ENCODE peak calls at places on chromosomes 16 and 17, in ten cellular contexts. G is esophagus squamous epithelium, H is upper lobe of left lung, Z is NB4, X is adrenal gland, D is GM12878, L is lower leg skin, W is Peyer's patch, K is gastrocnemius medialis, B is H1. T is an unnamed sample.
A peak's percentile ranks its signal among the peaks of the same experiment; 100 is the strongest.

GRCh38 chr17:45824475-45824874 is 20.2 kb upstream of the SPPL2C start:
- DNase-seq in G (no peak), H (no peak), Z (no peak), X (no peak), D (no peak), L (no peak), W (no peak), K (no peak), B (no peak), T (no peak)

GRCh38 chr17:77753691-77754265 is 204.7 kb upstream of the TNRC6C start:
- DNase-seq in G (no peak), H (no peak), Z (no peak), X (no peak), D (no peak), L (no peak), W (no peak), K (no peak), B (no peak), T (no peak)

GRCh38 chr16:8655184-8655717 is 19.2 kb upstream of the ABAT start:
- DNase-seq in G (no peak), H (peak; percentile 53), Z (peak; percentile 83), X (no peak), D (peak; percentile 31), L (no peak), W (no peak), K (no peak), B (no peak), T (peak; percentile 37)

GRCh38 chr17:72558971-72559476 is 438.2 kb downstream of the SOX9 start:
- DNase-seq in G (no peak), H (no peak), Z (no peak), X (no peak), D (no peak), L (no peak), W (no peak), K (no peak), B (no peak), T (no peak)

GRCh38 chr17:1040216-1040600 is 43.3 kb downstream of the TIMM22 start:
- DNase-seq in G (no peak), H (no peak), Z (no peak), X (no peak), D (no peak), L (no peak), W (no peak), K (no peak), B (no peak), T (no peak)

GRCh38 chr17:7903154-7904103 is 12.7 kb downstream of the RNF227 start:
- DNase-seq in G (no peak), H (no peak), Z (no peak), X (no peak), D (no peak), L (no peak), W (no peak), K (no peak), B (no peak), T (no peak)

GRCh38 chr16:12228607-12229499 is 252.3 kb downstream of the SNX29 start:
- DNase-seq in G (no peak), H (no peak), Z (peak; percentile 44), X (no peak), D (no peak), L (peak; percentile 21), W (no peak), K (no peak), B (peak; percentile 53), T (peak; percentile 16)

GRCh38 chr16:642189-643049 is 791 bp downstream of the MCRIP2 start:
- DNase-seq in G (no peak), H (peak; percentile 79), Z (peak; percentile 82), X (peak; percentile 79), D (no peak), L (no peak), W (peak; percentile 68), K (peak; percentile 76), B (no peak), T (peak; percentile 73)

DNA sequence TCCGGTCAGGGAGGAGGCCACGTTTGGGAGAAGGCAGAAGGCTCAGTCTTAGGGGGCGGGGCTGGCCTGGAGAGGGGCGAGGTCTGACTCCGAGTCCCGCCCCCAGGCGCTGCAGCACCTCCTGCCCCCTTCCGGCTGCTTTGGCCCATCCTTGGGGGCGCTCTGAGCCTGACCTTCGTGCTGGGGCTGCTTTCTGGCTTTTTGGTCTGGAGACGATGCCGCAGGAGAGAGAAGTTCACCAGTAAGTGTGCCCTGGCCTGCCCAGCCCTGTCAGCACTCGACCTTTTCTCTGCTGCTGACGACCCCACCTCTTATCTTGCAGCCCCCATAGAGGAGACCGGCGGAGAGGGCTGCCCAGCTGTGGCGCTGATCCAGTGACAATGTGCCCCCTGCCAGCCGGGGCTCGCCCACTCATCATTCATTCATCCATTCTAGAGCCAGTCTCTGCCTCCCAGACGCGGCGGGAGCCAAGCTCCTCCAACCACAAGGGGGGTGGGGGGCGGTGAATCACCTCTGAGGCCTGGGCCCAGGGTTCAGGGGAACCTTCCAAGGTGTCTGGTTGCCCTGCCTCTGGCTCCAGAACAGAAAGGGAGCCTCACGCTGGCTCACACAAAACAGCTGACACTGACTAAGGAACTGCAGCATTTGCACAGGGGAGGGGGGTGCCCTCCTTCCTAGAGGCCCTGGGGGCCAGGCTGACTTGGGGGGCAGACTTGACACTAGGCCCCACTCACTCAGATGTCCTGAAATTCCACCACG is 1.5 kb downstream of the TNFRSF12A start:
- DNase-seq in G (no peak), H (peak; percentile 93), Z (peak; percentile 86), X (peak; percentile 94), D (no peak), L (peak; percentile 68), W (peak; percentile 86), K (peak; percentile 95), B (peak; percentile 81), T (no peak)
- TF ChIP-seq POLR2A in G (no peak), H (no peak), Z (no peak), X (no peak), D (no peak), L (no peak), W (no peak), K (peak; percentile 48), B (no peak), T (no peak)

GRCh38 chr17:5531019-5531418 is 44.7 kb downstream of the MIS12 start:
- DNase-seq in G (no peak), H (no peak), Z (no peak), X (no peak), D (no peak), L (no peak), W (no peak), K (no peak), B (no peak), T (no peak)

GRCh38 chr17:5536831-5537230 is 47.5 kb downstream of the NLRP1 start:
- DNase-seq in G (no peak), H (no peak), Z (no peak), X (no peak), D (no peak), L (no peak), W (no peak), K (no peak), B (no peak), T (no peak)

GRCh38 chr17:5532581-5532980 is 46.2 kb downstream of the MIS12 start:
- DNase-seq in G (no peak), H (no peak), Z (no peak), X (no peak), D (no peak), L (no peak), W (no peak), K (no peak), B (no peak), T (no peak)

GRCh38 chr17:5535436-5535835 is 48.9 kb downstream of the NLRP1 start:
- DNase-seq in G (no peak), H (no peak), Z (no peak), X (no peak), D (no peak), L (no peak), W (no peak), K (no peak), B (no peak), T (no peak)

DNA sequence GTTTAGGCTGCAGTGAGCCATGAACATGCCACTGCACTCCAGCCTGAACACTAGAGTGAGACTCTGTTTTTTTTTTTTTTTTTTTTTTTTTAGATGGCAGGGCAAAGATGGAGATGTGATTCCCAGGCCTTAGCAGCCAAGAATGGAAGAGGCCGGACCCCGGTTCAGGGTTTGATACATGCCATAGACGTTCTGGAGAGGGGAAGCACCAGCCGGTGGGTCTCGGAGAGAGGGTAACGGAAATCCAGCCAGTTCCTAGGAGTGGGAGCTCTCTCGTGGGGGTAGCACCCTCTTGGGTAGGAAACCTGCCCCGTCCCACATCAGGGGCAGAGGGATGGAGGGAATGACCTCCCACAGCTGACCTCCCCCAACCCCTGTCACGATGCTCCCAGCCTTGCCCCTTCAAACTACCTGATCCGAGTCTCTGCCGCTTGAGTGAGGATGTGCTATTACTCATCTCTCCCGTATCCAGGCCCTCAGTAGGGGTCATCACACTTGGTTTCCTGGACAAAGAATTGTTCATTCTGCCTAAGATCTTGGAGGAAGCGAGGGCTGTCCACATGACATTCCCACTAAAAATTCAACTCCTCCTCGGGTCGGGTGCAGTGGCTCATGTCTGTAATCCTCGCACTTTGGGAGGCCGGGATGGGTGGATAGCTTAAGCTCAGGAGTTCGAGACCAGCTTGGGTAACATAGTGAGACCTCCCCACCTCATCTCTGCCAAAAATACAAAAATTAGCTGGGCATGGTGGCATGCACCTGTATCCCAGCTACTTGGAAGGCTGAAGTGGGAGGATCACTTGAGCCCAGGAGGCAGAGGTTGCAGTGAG is 47.3 kb downstream of the MIS12 start:
- DNase-seq in G (no peak), H (no peak), Z (no peak), X (no peak), D (no peak), L (no peak), W (no peak), K (no peak), B (no peak), T (no peak)
- TF ChIP-seq POLR2A in G (no peak), H (no peak), Z (no peak), X (no peak), D (no peak), L (no peak), W (no peak), K (no peak), B (no peak), T (no peak)

GRCh38 chr16:3025032-3026002 is 1.5 kb downstream of the THOC6 start:
- DNase-seq in G (no peak), H (no peak), Z (no peak), X (no peak), D (no peak), L (no peak), W (no peak), K (no peak), B (no peak), T (no peak)

GRCh38 chr16:3022208-3022696 is 1.5 kb downstream of the HCFC1R1 start:
- DNase-seq in G (no peak), H (peak; percentile 95), Z (peak; percentile 86), X (peak; percentile 95), D (no peak), L (peak; percentile 90), W (peak; percentile 58), K (peak; percentile 93), B (no peak), T (no peak)

GRCh38 chr16:3023415-3023668 is 400 bp downstream of the HCFC1R1 start:
- DNase-seq in G (no peak), H (no peak), Z (no peak), X (peak; percentile 66), D (no peak), L (no peak), W (no peak), K (peak; percentile 53), B (no peak), T (no peak)

GRCh38 chr16:3022697-3023414 is 886 bp downstream of the HCFC1R1 start:
- DNase-seq in G (no peak), H (no peak), Z (peak; percentile 69), X (no peak), D (no peak), L (no peak), W (no peak), K (peak; percentile 79), B (no peak), T (no peak)

DNA sequence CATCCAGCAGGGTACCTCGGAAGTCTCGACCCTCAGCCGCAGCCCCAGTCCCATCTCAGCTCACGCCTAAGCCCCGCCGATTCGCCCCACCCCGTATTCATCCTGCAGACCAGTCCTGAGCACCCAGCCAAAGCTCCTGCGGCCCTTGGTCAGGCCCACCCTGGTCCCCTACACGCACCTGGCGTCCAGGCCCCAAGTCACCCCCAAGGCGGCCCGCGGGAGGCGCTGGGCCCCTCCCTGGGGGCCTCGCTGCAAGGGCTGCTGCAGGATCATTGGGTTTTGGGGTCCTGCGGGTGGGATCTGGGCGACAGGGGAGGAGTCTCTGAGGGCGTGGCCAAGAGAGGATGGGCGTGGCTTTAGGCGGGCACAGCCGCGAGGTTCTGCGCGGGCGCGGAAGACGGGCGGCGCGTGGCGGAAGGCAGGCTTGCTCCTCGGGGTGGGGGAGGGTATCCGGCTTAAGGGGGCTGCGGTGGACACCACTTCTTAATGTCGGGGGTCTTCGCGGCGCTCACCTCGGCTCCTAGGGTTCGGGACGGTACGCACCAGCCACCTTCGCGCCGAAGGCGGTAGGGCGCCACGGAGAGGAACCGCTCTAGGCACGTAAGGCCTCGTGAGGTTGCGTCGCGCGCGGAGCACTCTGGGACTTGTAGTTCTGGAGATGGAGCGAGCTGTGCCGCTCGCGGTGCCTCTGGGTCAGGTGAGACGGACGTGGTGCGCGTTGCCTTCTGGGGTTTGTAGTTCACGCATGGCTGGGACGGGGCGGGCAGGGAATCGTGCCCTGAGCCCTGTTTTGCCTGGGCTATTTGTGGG is at the start of the genes HCFC1R1 and THOC6:
- DNase-seq in G (peak; percentile 93), H (peak; percentile 99), Z (peak; percentile 98), X (peak; percentile 97), D (peak; percentile 94), L (peak; percentile 96), W (peak; percentile 98), K (peak; percentile 97), B (peak; percentile 97), T (peak; percentile 92)
- TF ChIP-seq POLR2A in G (peak; percentile 66), H (no peak), Z (peak; percentile 79), X (peak; percentile 71), D (peak; percentile 95), L (no peak), W (peak; percentile 78), K (peak; percentile 83), B (peak; percentile 86), T (peak; percentile 83)

GRCh38 chr17:59825533-59826316 is 67.0 kb downstream of the TUBD1 start:
- DNase-seq in G (no peak), H (no peak), Z (no peak), X (peak; percentile 40), D (no peak), L (no peak), W (no peak), K (peak; percentile 68), B (no peak), T (no peak)
- TF ChIP-seq POLR2A in G (no peak), H (no peak), Z (no peak), X (no peak), D (no peak), L (no peak), W (no peak), K (peak; percentile 65), B (no peak), T (no peak)

T was measured in GM12892.